ENCODE peak calls at places on chromosomes 3 and 15, in five cellular contexts. One of them, this sample, is unnamed.
A peak's percentile ranks its signal among the peaks of the same experiment; 100 is the strongest.

GRCh38 chr15:89352476-89352875 is 17.9 kb upstream of the POLG start:
- DNase-seq in ovary: no peak
- DNase-seq in retinal pigment epithelial cell: no peak
- DNase-seq in heart right ventricle: no peak
- DNase-seq in uterus: no peak
- DNase-seq in this sample: peak; percentile 42

GRCh38 chr15:73996939-73997338 is 2.4 kb downstream of the PML start:
- DNase-seq in uterus: no peak
- DNase-seq in retinal pigment epithelial cell: no peak
- DNase-seq in ovary: no peak
- DNase-seq in heart right ventricle: no peak
- DNase-seq in this sample: no peak

GRCh38 chr3:182129745-182130144 is 418.0 kb downstream of the SOX2 start:
- DNase-seq in retinal pigment epithelial cell: no peak
- DNase-seq in uterus: no peak
- DNase-seq in ovary: no peak
- DNase-seq in heart right ventricle: no peak
- DNase-seq in this sample: no peak

GRCh38 chr3:7469866-7470265 is 609.0 kb downstream of the GRM7 start:
- DNase-seq in ovary: no peak
- DNase-seq in uterus: no peak
- DNase-seq in retinal pigment epithelial cell: no peak
- DNase-seq in heart right ventricle: no peak
- DNase-seq in this sample: no peak

GRCh38 chr3:157805553-157805952 is 300.7 kb downstream of the SHOX2 start:
- DNase-seq in uterus: no peak
- DNase-seq in ovary: no peak
- DNase-seq in heart right ventricle: no peak
- DNase-seq in retinal pigment epithelial cell: no peak
- DNase-seq in this sample: no peak

GRCh38 chr3:126360714-126361060 is 3.5 kb upstream of the KLF15 start:
- DNase-seq in ovary: peak; percentile 17
- DNase-seq in heart right ventricle: no peak
- DNase-seq in uterus: no peak
- DNase-seq in retinal pigment epithelial cell: no peak
- DNase-seq in this sample: peak; percentile 58

GRCh38 chr15:24954783-24955548 is at the start of the genes SNRPN and SNURF:
- DNase-seq in ovary: peak; percentile 75
- DNase-seq in retinal pigment epithelial cell: peak; percentile 13
- DNase-seq in uterus: peak; percentile 64
- DNase-seq in heart right ventricle: peak; percentile 84
- DNase-seq in this sample: peak; percentile 93

GRCh38 chr3:115648559-115648958 is 25.2 kb downstream of the GAP43 start:
- DNase-seq in uterus: no peak
- DNase-seq in retinal pigment epithelial cell: no peak
- DNase-seq in heart right ventricle: no peak
- DNase-seq in ovary: no peak
- DNase-seq in this sample: no peak

GRCh38 chr15:57541805-57542504 is 49.7 kb upstream of the MYZAP start:
- DNase-seq in retinal pigment epithelial cell: no peak
- DNase-seq in uterus: peak; percentile 80
- DNase-seq in heart right ventricle: peak; percentile 63
- DNase-seq in ovary: peak; percentile 70
- DNase-seq in this sample: peak; percentile 89

GRCh38 chr15:71754660-71755059 is 55.7 kb upstream of the NR2E3 start:
- DNase-seq in heart right ventricle: no peak
- DNase-seq in uterus: no peak
- DNase-seq in ovary: no peak
- DNase-seq in retinal pigment epithelial cell: no peak
- DNase-seq in this sample: no peak

GRCh38 chr15:63088532-63089245 is 33.0 kb upstream of the LACTB start:
- DNase-seq in heart right ventricle: no peak
- DNase-seq in ovary: no peak
- DNase-seq in retinal pigment epithelial cell: no peak
- DNase-seq in uterus: no peak
- DNase-seq in this sample: no peak

GRCh38 chr15:29681486-29681845 is 140.8 kb downstream of the TJP1 start:
- DNase-seq in retinal pigment epithelial cell: no peak
- DNase-seq in heart right ventricle: no peak
- DNase-seq in ovary: no peak
- DNase-seq in uterus: no peak
- DNase-seq in this sample: no peak

GRCh38 chr3:132029182-132029902 is 5.5 kb downstream of the CPNE4 start:
- DNase-seq in ovary: peak; percentile 55
- DNase-seq in uterus: peak; percentile 16
- DNase-seq in retinal pigment epithelial cell: no peak
- DNase-seq in heart right ventricle: peak; percentile 77
- DNase-seq in this sample: peak; percentile 85

GRCh38 chr15:92901053-92901761 is 1.1 kb downstream of the CHD2 start:
- DNase-seq in retinal pigment epithelial cell: no peak
- DNase-seq in heart right ventricle: no peak
- DNase-seq in uterus: no peak
- DNase-seq in ovary: no peak
- DNase-seq in this sample: no peak

GRCh38 chr3:76576201-76576600 is 463.7 kb upstream of the ROBO2 start:
- DNase-seq in retinal pigment epithelial cell: no peak
- DNase-seq in heart right ventricle: no peak
- DNase-seq in ovary: no peak
- DNase-seq in uterus: no peak
- DNase-seq in this sample: no peak

GRCh38 chr15:76342382-76343201 is 6.0 kb downstream of the ISL2 start:
- DNase-seq in ovary: no peak
- DNase-seq in retinal pigment epithelial cell: no peak
- DNase-seq in heart right ventricle: no peak
- DNase-seq in uterus: no peak
- DNase-seq in this sample: no peak

GRCh38 chr3:192847918-192848317 is 69.7 kb downstream of the MB21D2 start:
- DNase-seq in heart right ventricle: no peak
- DNase-seq in uterus: no peak
- DNase-seq in ovary: no peak
- DNase-seq in retinal pigment epithelial cell: no peak
- DNase-seq in this sample: no peak

GRCh38 chr3:112755845-112756671 is 90.6 kb downstream of the CD200R1L start:
- DNase-seq in retinal pigment epithelial cell: no peak
- DNase-seq in heart right ventricle: no peak
- DNase-seq in uterus: no peak
- DNase-seq in ovary: no peak
- DNase-seq in this sample: no peak

GRCh38 chr15:34436956-34437442 is 609 bp downstream of the GOLGA8A start:
- DNase-seq in retinal pigment epithelial cell: no peak
- DNase-seq in heart right ventricle: peak; percentile 54
- DNase-seq in uterus: no peak
- DNase-seq in ovary: peak; percentile 59
- DNase-seq in this sample: peak; percentile 63

GRCh38 chr3:118782755-118783202 is 251.9 kb downstream of the IGSF11 start:
- DNase-seq in retinal pigment epithelial cell: no peak
- DNase-seq in heart right ventricle: no peak
- DNase-seq in uterus: no peak
- DNase-seq in ovary: no peak
- DNase-seq in this sample: no peak

GRCh38 chr3:181076558-181076957 is 87.0 kb upstream of the DNAJC19 start:
- DNase-seq in uterus: no peak
- DNase-seq in ovary: no peak
- DNase-seq in retinal pigment epithelial cell: no peak
- DNase-seq in heart right ventricle: no peak
- DNase-seq in this sample: no peak

GRCh38 chr3:129727707-129728106 is 121.2 kb upstream of the PLXND1 start:
- DNase-seq in retinal pigment epithelial cell: no peak
- DNase-seq in uterus: no peak
- DNase-seq in ovary: no peak
- DNase-seq in heart right ventricle: no peak
- DNase-seq in this sample: no peak

GRCh38 chr3:40047406-40047805 is 238.0 kb downstream of the MYRIP start:
- DNase-seq in retinal pigment epithelial cell: no peak
- DNase-seq in uterus: no peak
- DNase-seq in ovary: no peak
- DNase-seq in heart right ventricle: no peak
- DNase-seq in this sample: no peak

GRCh38 chr3:20760981-20761380 is 575.0 kb upstream of the SGO1 start:
- DNase-seq in uterus: no peak
- DNase-seq in ovary: no peak
- DNase-seq in retinal pigment epithelial cell: no peak
- DNase-seq in heart right ventricle: no peak
- DNase-seq in this sample: no peak

GRCh38 chr15:63911160-63911559 is 77.4 kb upstream of the HERC1 start:
- DNase-seq in retinal pigment epithelial cell: no peak
- DNase-seq in heart right ventricle: no peak
- DNase-seq in ovary: no peak
- DNase-seq in uterus: no peak
- DNase-seq in this sample: no peak

GRCh38 chr15:74725241-74725774 is at the start of gene CYP1A1:
- DNase-seq in retinal pigment epithelial cell: no peak
- DNase-seq in ovary: no peak
- DNase-seq in uterus: no peak
- DNase-seq in heart right ventricle: peak; percentile 28
- DNase-seq in this sample: no peak

GRCh38 chr3:4720316-4721075 is 227.3 kb downstream of the ITPR1 start:
- DNase-seq in retinal pigment epithelial cell: peak; percentile 91
- DNase-seq in heart right ventricle: peak; percentile 29
- DNase-seq in ovary: peak; percentile 79
- DNase-seq in uterus: peak; percentile 77
- DNase-seq in this sample: no peak

GRCh38 chr3:167114619-167115018 is 265.5 kb downstream of the ZBBX start:
- DNase-seq in ovary: no peak
- DNase-seq in retinal pigment epithelial cell: no peak
- DNase-seq in uterus: no peak
- DNase-seq in heart right ventricle: no peak
- DNase-seq in this sample: no peak

GRCh38 chr3:195259564-195260285 is 11.2 kb downstream of the XXYLT1 start:
- DNase-seq in uterus: peak; percentile 95
- DNase-seq in heart right ventricle: peak; percentile 88
- DNase-seq in retinal pigment epithelial cell: no peak
- DNase-seq in ovary: peak; percentile 93
- DNase-seq in this sample: peak; percentile 94
- H3K4me3 ChIP-seq in uterus: peak overlapping the region; percentile 59
- H3K4me3 ChIP-seq in heart right ventricle: peak overlapping the region; percentile 70
- H3K4me3 ChIP-seq in retinal pigment epithelial cell: peak overlapping the region; percentile 67
- H3K4me3 ChIP-seq in ovary: peak overlapping the region; percentile 45
- H3K4me3 ChIP-seq in this sample: peak overlapping the region; percentile 58

GRCh38 chr3:29438580-29438979 is 157.7 kb downstream of the RBMS3 start:
- DNase-seq in heart right ventricle: no peak
- DNase-seq in retinal pigment epithelial cell: no peak
- DNase-seq in ovary: no peak
- DNase-seq in uterus: no peak
- DNase-seq in this sample: no peak

GRCh38 chr3:29436612-29437313 is 155.9 kb downstream of the RBMS3 start:
- DNase-seq in heart right ventricle: no peak
- DNase-seq in retinal pigment epithelial cell: no peak
- DNase-seq in ovary: no peak
- DNase-seq in uterus: no peak
- DNase-seq in this sample: no peak

GRCh38 chr3:29440321-29441019 is 159.6 kb downstream of the RBMS3 start:
- DNase-seq in uterus: no peak
- DNase-seq in retinal pigment epithelial cell: no peak
- DNase-seq in ovary: no peak
- DNase-seq in heart right ventricle: no peak
- DNase-seq in this sample: no peak

GRCh38 chr3:29441422-29441821 is 160.6 kb downstream of the RBMS3 start:
- DNase-seq in ovary: no peak
- DNase-seq in retinal pigment epithelial cell: no peak
- DNase-seq in uterus: no peak
- DNase-seq in heart right ventricle: no peak
- DNase-seq in this sample: no peak

GRCh38 chr3:29441020-29441324 is 160.1 kb downstream of the RBMS3 start:
- DNase-seq in retinal pigment epithelial cell: no peak
- DNase-seq in ovary: no peak
- DNase-seq in heart right ventricle: no peak
- DNase-seq in uterus: no peak
- DNase-seq in this sample: no peak
- H3K4me3 ChIP-seq in retinal pigment epithelial cell: no peak overlapping the region
- H3K4me3 ChIP-seq in ovary: no peak overlapping the region
- H3K4me3 ChIP-seq in heart right ventricle: peak overlapping the region; percentile 36
- H3K4me3 ChIP-seq in uterus: no peak overlapping the region
- H3K4me3 ChIP-seq in this sample: no peak overlapping the region

DNA sequence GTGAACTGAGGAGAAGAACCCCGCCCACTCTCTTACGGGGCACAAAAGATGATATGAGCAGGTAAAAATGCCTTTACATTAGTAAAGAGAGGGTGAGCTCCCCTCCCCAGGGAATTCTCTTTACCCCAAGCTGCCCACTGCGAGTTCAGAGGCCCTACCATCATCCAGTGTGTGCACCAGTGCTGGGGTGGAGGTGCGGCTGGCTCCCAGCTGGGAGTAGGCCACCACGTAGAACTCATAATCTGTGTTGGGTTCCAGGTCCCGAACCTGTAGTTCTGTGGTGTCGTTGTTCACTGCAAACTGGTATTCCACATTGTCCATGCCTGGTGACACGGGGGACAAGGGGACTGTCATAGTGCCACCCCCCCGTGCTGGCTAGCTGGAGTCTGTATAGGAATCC is 17.1 kb upstream of the IGDCC3 start:
- DNase-seq in ovary: no peak
- DNase-seq in retinal pigment epithelial cell: no peak
- DNase-seq in uterus: no peak
- DNase-seq in heart right ventricle: no peak
- DNase-seq in this sample: peak; percentile 12
- H3K4me3 ChIP-seq in ovary: no peak overlapping the region
- H3K4me3 ChIP-seq in retinal pigment epithelial cell: no peak overlapping the region
- H3K4me3 ChIP-seq in uterus: no peak overlapping the region
- H3K4me3 ChIP-seq in heart right ventricle: no peak overlapping the region
- H3K4me3 ChIP-seq in this sample: no peak overlapping the region

GRCh38 chr3:159929181-159929893 is 59.3 kb upstream of the IL12A start:
- DNase-seq in retinal pigment epithelial cell: no peak
- DNase-seq in uterus: no peak
- DNase-seq in heart right ventricle: peak; percentile 20
- DNase-seq in ovary: no peak
- DNase-seq in this sample: no peak
- H3K4me3 ChIP-seq in retinal pigment epithelial cell: no peak overlapping the region
- H3K4me3 ChIP-seq in uterus: no peak overlapping the region
- H3K4me3 ChIP-seq in heart right ventricle: no peak overlapping the region
- H3K4me3 ChIP-seq in ovary: no peak overlapping the region
- H3K4me3 ChIP-seq in this sample: no peak overlapping the region

GRCh38 chr15:99058421-99058870 is 46.4 kb upstream of the SYNM start:
- DNase-seq in ovary: peak; percentile 54
- DNase-seq in heart right ventricle: no peak
- DNase-seq in uterus: no peak
- DNase-seq in retinal pigment epithelial cell: no peak
- DNase-seq in this sample: no peak
- H3K4me3 ChIP-seq in ovary: peak overlapping the region; percentile 37
- H3K4me3 ChIP-seq in heart right ventricle: peak overlapping the region; percentile 62
- H3K4me3 ChIP-seq in uterus: peak overlapping the region; percentile 42
- H3K4me3 ChIP-seq in retinal pigment epithelial cell: peak overlapping the region; percentile 49
- H3K4me3 ChIP-seq in this sample: no peak overlapping the region

GRCh38 chr3:73512095-73512494 is 112.6 kb downstream of the PDZRN3 start:
- DNase-seq in uterus: peak; percentile 54
- DNase-seq in heart right ventricle: no peak
- DNase-seq in retinal pigment epithelial cell: no peak
- DNase-seq in ovary: peak; percentile 53
- DNase-seq in this sample: no peak
- H3K4me3 ChIP-seq in uterus: peak overlapping the region; percentile 16
- H3K4me3 ChIP-seq in heart right ventricle: no peak overlapping the region
- H3K4me3 ChIP-seq in retinal pigment epithelial cell: no peak overlapping the region
- H3K4me3 ChIP-seq in ovary: peak overlapping the region; percentile 19
- H3K4me3 ChIP-seq in this sample: no peak overlapping the region

GRCh38 chr15:32837935-32838334 is 120.1 kb downstream of the GREM1 start:
- DNase-seq in heart right ventricle: no peak
- DNase-seq in ovary: no peak
- DNase-seq in retinal pigment epithelial cell: no peak
- DNase-seq in uterus: no peak
- DNase-seq in this sample: no peak
- H3K4me3 ChIP-seq in heart right ventricle: no peak overlapping the region
- H3K4me3 ChIP-seq in ovary: no peak overlapping the region
- H3K4me3 ChIP-seq in retinal pigment epithelial cell: no peak overlapping the region
- H3K4me3 ChIP-seq in uterus: no peak overlapping the region
- H3K4me3 ChIP-seq in this sample: no peak overlapping the region

This sample was measured in aorta.